ENCODE peak calls at places on chromosomes 13 and 19, in eight cellular contexts. N, J, X, A, S, C, H and Z are unnamed samples.

GRCh38 chr19:14138576-14139265 is 2.3 kb upstream of the ASF1B start:
- DNase-seq in N (no peak), J (peak; percentile 61), X (no peak), A (no peak), S (no peak), C (peak; percentile 48), H (no peak), Z (peak; percentile 56)

GRCh38 chr13:112626124-112626523 is 38.2 kb upstream of the TUBGCP3 start:
- DNase-seq in N (no peak), J (no peak), X (no peak), A (no peak), S (no peak), C (no peak), H (no peak), Z (no peak)

GRCh38 chr19:44306283-44306682 is 1.5 kb upstream of the ZNF235 start:
- DNase-seq in N (no peak), J (no peak), X (no peak), A (no peak), S (no peak), C (no peak), H (no peak), Z (no peak)

GRCh38 chr19:7340959-7341837 is 7.5 kb upstream of the ARHGEF18 start:
- DNase-seq in N (peak; percentile 51), J (peak; percentile 46), X (peak; percentile 88), A (peak; percentile 84), S (peak; percentile 94), C (peak; percentile 82), H (peak; percentile 85), Z (peak; percentile 88)

GRCh38 chr19:14371321-14371821 is 9.9 kb upstream of the ADGRE5 start:
- DNase-seq in N (no peak), J (no peak), X (no peak), A (no peak), S (no peak), C (no peak), H (peak; percentile 91), Z (no peak)

GRCh38 chr19:58417071-58417470 is 8.6 kb downstream of the ZNF584 start:
- DNase-seq in N (no peak), J (no peak), X (no peak), A (no peak), S (no peak), C (no peak), H (no peak), Z (no peak)

GRCh38 chr19:55528030-55528801 is 8.7 kb downstream of the SBK2 start:
- DNase-seq in N (no peak), J (no peak), X (no peak), A (no peak), S (no peak), C (no peak), H (no peak), Z (peak; percentile 36)

GRCh38 chr19:30445385-30445784 is 73.2 kb downstream of the ZNF536 start:
- DNase-seq in N (no peak), J (no peak), X (no peak), A (no peak), S (no peak), C (no peak), H (no peak), Z (no peak)

GRCh38 chr13:104422668-104423067 is 1356.5 kb upstream of the SLC10A2 start:
- DNase-seq in N (no peak), J (no peak), X (no peak), A (no peak), S (no peak), C (no peak), H (no peak), Z (no peak)

GRCh38 chr19:17762505-17763229 is 11.4 kb downstream of the FCHO1 start:
- DNase-seq in N (no peak), J (peak; percentile 83), X (no peak), A (no peak), S (peak; percentile 68), C (peak; percentile 29), H (no peak), Z (peak; percentile 60)

GRCh38 chr19:46431824-46432223 is 3.1 kb upstream of the PNMA8C start:
- DNase-seq in N (no peak), J (no peak), X (no peak), A (no peak), S (no peak), C (no peak), H (no peak), Z (no peak)

GRCh38 chr13:44108345-44108858 is 228.7 kb downstream of the LACC1 start:
- DNase-seq in N (no peak), J (no peak), X (no peak), A (peak; percentile 83), S (peak; percentile 89), C (no peak), H (peak; percentile 44), Z (no peak)

GRCh38 chr13:30752201-30752797 is 17.0 kb downstream of the ALOX5AP start:
- DNase-seq in N (no peak), J (peak; percentile 81), X (no peak), A (no peak), S (no peak), C (peak; percentile 62), H (no peak), Z (peak; percentile 20)

GRCh38 chr19:38247734-38248268 is 8.4 kb downstream of the PPP1R14A start:
- DNase-seq in N (no peak), J (peak; percentile 63), X (no peak), A (no peak), S (no peak), C (peak; percentile 94), H (no peak), Z (no peak)

GRCh38 chr13:74134777-74135305 is 637 bp upstream of the KLF12 start:
- DNase-seq in N (no peak), J (no peak), X (no peak), A (peak; percentile 82), S (peak; percentile 71), C (no peak), H (peak; percentile 30), Z (peak; percentile 74)

GRCh38 chr13:74134226-74134776 is at the start of gene KLF12:
- DNase-seq in N (peak; percentile 88), J (peak; percentile 96), X (peak; percentile 23), A (peak; percentile 95), S (peak; percentile 96), C (peak; percentile 94), H (peak; percentile 89), Z (peak; percentile 97)

GRCh38 chr13:74133657-74134201 is 475 bp downstream of the KLF12 start:
- DNase-seq in N (peak; percentile 92), J (peak; percentile 97), X (peak; percentile 34), A (peak; percentile 93), S (peak; percentile 95), C (peak; percentile 95), H (peak; percentile 89), Z (peak; percentile 96)

GRCh38 chr13:74135306-74136088 is 1.3 kb upstream of the KLF12 start:
- DNase-seq in N (no peak), J (peak; percentile 77), X (peak; percentile 24), A (peak; percentile 84), S (peak; percentile 82), C (peak; percentile 58), H (peak; percentile 39), Z (peak; percentile 87)

DNA sequence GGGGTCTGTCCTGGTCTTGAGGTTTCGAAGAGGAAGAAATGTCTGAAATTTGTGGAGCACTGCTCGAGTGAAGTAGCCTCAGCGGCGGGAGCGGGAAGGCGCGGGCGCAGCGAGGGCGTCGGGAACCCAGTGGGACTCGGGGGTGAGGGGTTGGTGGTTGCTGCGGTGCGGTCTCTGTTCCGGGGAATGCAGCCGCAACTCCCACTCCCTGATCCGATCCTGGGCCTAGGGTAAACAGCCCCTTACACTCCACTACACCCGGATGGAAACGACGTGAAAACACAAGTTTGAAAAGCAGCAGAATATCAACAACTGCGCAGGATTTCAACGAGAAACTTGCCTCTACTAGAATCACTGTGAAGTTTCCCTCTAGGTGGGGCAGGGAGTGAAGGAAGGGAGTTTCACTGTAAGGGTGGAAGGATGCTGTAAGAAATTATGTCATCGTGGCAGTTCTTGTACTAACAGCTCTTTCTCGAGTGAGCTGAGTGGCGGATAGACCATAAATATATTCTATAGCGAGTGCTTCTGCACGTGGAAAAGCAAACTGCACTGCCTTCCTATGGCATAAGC is 2.0 kb upstream of the KLF12 start:
- DNase-seq in N (no peak), J (peak; percentile 68), X (no peak), A (peak; percentile 63), S (peak; percentile 55), C (peak; percentile 71), H (no peak), Z (peak; percentile 70)
- H3K4me3 ChIP-seq in N (peak overlapping the region; percentile 87), J (peak overlapping the region; percentile 91), X (peak overlapping the region; percentile 80), A (peak overlapping the region; percentile 60), S (peak overlapping the region; percentile 92), C (peak overlapping the region; percentile 95), H (peak overlapping the region; percentile 83), Z (peak overlapping the region; percentile 96)

GRCh38 chr19:2114821-2115220 is 18.1 kb downstream of the IZUMO4 start:
- DNase-seq in N (no peak), J (no peak), X (no peak), A (no peak), S (no peak), C (no peak), H (no peak), Z (no peak)
- H3K4me3 ChIP-seq in N (no peak overlapping the region), J (no peak overlapping the region), X (no peak overlapping the region), A (no peak overlapping the region), S (no peak overlapping the region), C (no peak overlapping the region), H (no peak overlapping the region), Z (no peak overlapping the region)

GRCh38 chr13:97224544-97225324 is 2.6 kb downstream of the MBNL2 start:
- DNase-seq in N (no peak), J (peak; percentile 51), X (no peak), A (peak; percentile 43), S (peak; percentile 70), C (peak; percentile 57), H (no peak), Z (peak; percentile 66)

GRCh38 chr13:97226788-97227627 is 4.9 kb downstream of the MBNL2 start:
- DNase-seq in N (no peak), J (no peak), X (no peak), A (peak; percentile 49), S (peak; percentile 59), C (no peak), H (no peak), Z (no peak)

GRCh38 chr13:97225533-97225932 is 3.4 kb downstream of the MBNL2 start:
- DNase-seq in N (no peak), J (no peak), X (no peak), A (peak; percentile 33), S (no peak), C (no peak), H (no peak), Z (no peak)

GRCh38 chr13:97223711-97224461 is 1.8 kb downstream of the MBNL2 start:
- DNase-seq in N (peak; percentile 83), J (peak; percentile 95), X (no peak), A (peak; percentile 59), S (peak; percentile 80), C (peak; percentile 97), H (peak; percentile 80), Z (peak; percentile 94)

GRCh38 chr13:97226013-97226412 is 3.9 kb downstream of the MBNL2 start:
- DNase-seq in N (no peak), J (no peak), X (no peak), A (peak; percentile 41), S (no peak), C (no peak), H (no peak), Z (no peak)
- H3K4me3 ChIP-seq in N (peak overlapping the region; percentile 82), J (peak overlapping the region; percentile 98), X (peak overlapping the region; percentile 77), A (no peak overlapping the region), S (no peak overlapping the region), C (peak overlapping the region; percentile 91), H (peak overlapping the region; percentile 52), Z (peak overlapping the region; percentile 97)

DNA sequence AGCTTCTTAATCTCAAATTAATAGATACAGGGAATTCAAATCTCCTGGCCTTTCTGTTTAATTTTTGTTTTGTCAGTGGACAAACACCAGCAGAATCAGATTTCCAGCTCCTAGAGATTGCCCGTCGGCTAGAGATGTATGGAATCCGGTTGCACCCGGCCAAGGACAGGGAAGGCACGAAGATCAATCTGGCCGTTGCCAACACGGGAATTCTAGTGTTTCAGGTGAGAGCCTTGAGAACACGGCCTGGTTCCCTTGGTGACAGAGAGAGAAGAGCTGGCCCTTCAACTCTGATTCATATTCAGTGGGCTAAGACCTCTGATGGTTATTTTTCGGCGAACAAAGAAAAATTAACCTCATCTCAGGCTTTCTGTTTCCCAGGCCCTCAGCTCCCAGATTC is 191.3 kb downstream of the STK24 start:
- DNase-seq in N (no peak), J (no peak), X (no peak), A (no peak), S (no peak), C (no peak), H (no peak), Z (no peak)
- H3K4me3 ChIP-seq in N (no peak overlapping the region), J (no peak overlapping the region), X (no peak overlapping the region), A (no peak overlapping the region), S (no peak overlapping the region), C (no peak overlapping the region), H (no peak overlapping the region), Z (no peak overlapping the region)